ENCODE peak calls at places on chromosomes 1 and 21, in eight cellular contexts. I, N, T, W, R, Q, P and Y are unnamed samples.

GRCh38 chr1:205687242-205687641 is 6.9 kb upstream of the SLC45A3 start:
- DNase-seq in I (no peak), N (no peak), T (no peak), W (no peak), R (no peak), Q (no peak), P (no peak), Y (no peak)

GRCh38 chr21:33945652-33946270 is 30.2 kb upstream of the ATP5PO start:
- DNase-seq in I (no peak), N (no peak), T (no peak), W (peak), R (no peak), Q (no peak), P (no peak), Y (no peak)

GRCh38 chr1:93779540-93780121 is 98.0 kb upstream of the BCAR3 start:
- DNase-seq in I (peak), N (no peak), T (no peak), W (no peak), R (peak), Q (peak), P (peak), Y (no peak)

GRCh38 chr21:46254208-46254975 is 25.8 kb upstream of the LSS start:
- DNase-seq in I (no peak), N (no peak), T (no peak), W (no peak), R (no peak), Q (no peak), P (no peak), Y (no peak)

GRCh38 chr1:197424467-197424866 is 156.4 kb downstream of the CRB1 start:
- DNase-seq in I (no peak), N (no peak), T (no peak), W (no peak), R (no peak), Q (no peak), P (no peak), Y (no peak)

GRCh38 chr1:230317823-230318819 is 108.0 kb downstream of the PGBD5 start:
- DNase-seq in I (peak), N (no peak), T (no peak), W (no peak), R (peak), Q (no peak), P (no peak), Y (no peak)

GRCh38 chr1:241357366-241358305 is 631 bp upstream of the RGS7 start:
- DNase-seq in I (peak), N (no peak), T (no peak), W (no peak), R (peak), Q (peak), P (peak), Y (peak)

GRCh38 chr1:6603424-6603850 is 768 bp upstream of the KLHL21 start:
- DNase-seq in I (peak), N (peak), T (peak), W (peak), R (peak), Q (peak), P (peak), Y (peak)

GRCh38 chr1:57423135-57424131 is at the start of gene DAB1:
- DNase-seq in I (peak), N (no peak), T (no peak), W (no peak), R (peak), Q (peak), P (no peak), Y (peak)

GRCh38 chr1:31447210-31447609 is 34.2 kb downstream of the SERINC2 start:
- DNase-seq in I (no peak), N (no peak), T (no peak), W (no peak), R (no peak), Q (no peak), P (peak), Y (peak)